ENCODE peak calls at places on chromosomes 12 and 14, in nine cellular contexts. L, Q, E, C, U, Y, G, D and V are unnamed samples.

GRCh38 chr12:29889737-29890136 is 106.0 kb upstream of the TMTC1 start:
- DNase-seq in D (peak; percentile 30), Y (peak; percentile 4), E (no peak), L (peak; percentile 33), U (peak; percentile 93), G (no peak), Q (no peak), C (peak; percentile 55), V (no peak)

GRCh38 chr14:72830786-72831583 is 62.9 kb downstream of the DPF3 start:
- DNase-seq in E (no peak), G (no peak), C (no peak), L (no peak), U (no peak), D (no peak), Y (no peak), Q (peak; percentile 75), V (no peak)

GRCh38 chr12:107277850-107278249 is 184.5 kb upstream of the CRY1 start:
- DNase-seq in C (no peak), E (no peak), Q (no peak), Y (no peak), D (no peak), U (no peak), G (no peak), L (no peak), V (no peak)

GRCh38 chr12:124623344-124623885 is 56.0 kb upstream of the NCOR2 start:
- DNase-seq in E (no peak), Y (no peak), L (no peak), G (no peak), Q (no peak), U (no peak), C (no peak), D (no peak), V (no peak)

GRCh38 chr14:90039253-90040010 is 22.4 kb upstream of the KCNK13 start:
- DNase-seq in Y (no peak), Q (no peak), L (no peak), U (no peak), D (no peak), C (no peak), G (no peak), E (no peak), V (no peak)

GRCh38 chr12:2294651-2295475 is 242.1 kb downstream of the CACNA1C start:
- DNase-seq in C (no peak), L (peak; percentile 44), Y (no peak), D (no peak), G (no peak), E (no peak), U (no peak), Q (no peak), V (no peak)

GRCh38 chr12:55931780-55932545 is 1.0 kb downstream of the DGKA start:
- DNase-seq in U (peak; percentile 73), Y (no peak), L (peak; percentile 36), D (peak; percentile 58), G (no peak), E (peak; percentile 44), C (peak; percentile 61), Q (peak; percentile 77), V (no peak)

GRCh38 chr12:116813271-116814041 is 67.8 kb downstream of the HRK start:
- DNase-seq in L (no peak), G (no peak), D (no peak), U (no peak), C (no peak), Q (no peak), E (no peak), Y (no peak), V (no peak)

GRCh38 chr12:92538970-92539749 is 163.6 kb upstream of the PLEKHG7 start:
- DNase-seq in Q (no peak), G (peak; percentile 93), L (no peak), D (peak; percentile 55), U (no peak), E (no peak), Y (no peak), C (no peak), V (no peak)

GRCh38 chr14:76724827-76725550 is 36.3 kb upstream of the VASH1 start:
- DNase-seq in D (no peak), E (no peak), U (no peak), G (no peak), L (no peak), Q (no peak), Y (no peak), C (no peak), V (no peak)

GRCh38 chr12:113504917-113505316 is 33.2 kb upstream of the LHX5 start:
- DNase-seq in U (no peak), Q (no peak), Y (no peak), E (no peak), D (no peak), C (no peak), L (no peak), G (no peak), V (no peak)

GRCh38 chr12:59185291-59185690 is 265.0 kb upstream of the LRIG3 start:
- DNase-seq in G (no peak), C (no peak), Y (no peak), Q (no peak), D (no peak), U (no peak), L (no peak), E (no peak), V (no peak)

GRCh38 chr12:121580959-121581680 is at the start of gene KDM2B:
- DNase-seq in Q (peak; percentile 42), G (no peak), D (peak; percentile 72), U (peak; percentile 59), L (no peak), Y (peak; percentile 63), C (peak; percentile 44), E (no peak), V (no peak)

GRCh38 chr14:59707778-59708635 is 131.4 kb upstream of the CCDC175 start:
- DNase-seq in G (no peak), Y (no peak), D (no peak), U (no peak), Q (no peak), E (no peak), C (no peak), L (no peak), V (no peak)
- TF ChIP-seq CTCF in G (no peak), Y (no peak), D (no peak), U (no peak), Q (no peak), E (no peak), C (no peak), L (no peak), V (no peak)

DNA sequence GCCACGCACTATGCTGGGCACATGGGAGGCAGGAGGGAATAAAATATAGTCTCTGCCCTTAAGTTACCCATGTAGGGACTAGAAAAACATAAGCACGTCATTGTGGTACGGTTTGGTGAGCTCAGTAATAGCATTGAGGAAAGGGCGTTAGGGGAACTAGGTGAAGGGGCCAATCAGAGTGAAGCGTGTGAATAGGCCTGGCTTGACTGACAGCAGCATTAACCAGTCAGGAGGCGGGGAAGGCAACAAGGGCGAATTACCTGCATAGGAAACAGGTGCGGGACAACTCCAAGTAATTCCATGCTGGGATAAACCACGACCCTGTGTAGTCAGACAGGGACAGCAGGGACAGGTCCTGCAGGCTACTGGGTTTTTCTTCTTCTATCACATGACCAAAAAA is 107.7 kb downstream of the UNC79 start:
- DNase-seq in E (no peak), Y (no peak), C (no peak), D (peak; percentile 20), U (peak; percentile 61), G (no peak), Q (no peak), L (no peak), V (no peak)
- TF ChIP-seq EP300 in E (no peak), Y (no peak), C (no peak), D (no peak), U (no peak), G (no peak), Q (no peak), L (no peak), V (no peak)

DNA sequence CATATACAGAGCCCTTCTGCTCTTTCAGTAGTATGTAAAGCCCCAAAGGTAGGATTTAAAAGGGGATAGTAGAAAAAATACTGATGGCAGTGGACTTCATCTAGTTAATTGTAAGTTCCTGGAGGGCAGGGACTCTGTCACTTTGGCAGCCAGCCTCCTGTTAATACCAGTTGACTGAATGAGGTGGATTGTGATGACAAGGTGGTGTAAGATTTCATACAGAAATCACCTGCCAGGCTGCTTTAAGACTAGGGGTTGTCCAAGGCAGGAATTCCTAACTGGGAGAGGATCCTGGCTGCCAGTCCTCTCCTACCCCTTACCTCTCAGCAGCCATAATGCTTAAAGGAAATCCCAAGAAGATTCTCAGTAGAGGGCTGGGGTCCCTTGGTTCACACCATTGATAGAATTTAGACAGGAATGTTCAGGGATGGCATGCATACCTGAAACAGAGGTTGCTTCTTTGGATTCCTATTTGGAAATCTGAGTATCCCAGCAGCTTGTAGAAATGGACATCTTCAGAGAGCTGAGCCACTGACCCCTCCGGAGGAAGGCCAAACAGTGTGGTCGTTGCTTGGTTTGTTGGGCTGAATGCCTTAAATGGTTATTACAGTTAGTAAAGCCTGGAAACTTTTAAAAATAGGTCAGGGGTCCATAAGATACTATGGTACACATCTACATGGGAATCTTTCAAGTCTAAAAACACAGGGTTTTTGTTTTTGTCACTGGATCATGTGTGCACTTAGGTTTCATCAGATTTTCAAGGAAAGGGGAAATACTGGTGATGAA is 7.5 kb downstream of the DYRK2 start:
- DNase-seq in Y (no peak), G (no peak), U (no peak), C (no peak), L (no peak), E (no peak), D (no peak), Q (no peak), V (no peak)
- H3K4me1 ChIP-seq in Y (peaks cover 9% of the 10 kb centered on the region), G (no peaks in the 10 kb centered on the region), U (peaks cover 3% of the 10 kb centered on the region), C (peaks cover 80% of the 10 kb centered on the region), L (peaks cover 16% of the 10 kb centered on the region), E (peaks cover 10% of the 10 kb centered on the region), D (no peaks in the 10 kb centered on the region), Q (peaks cover 17% of the 10 kb centered on the region), V (peaks cover 95% of the 10 kb centered on the region)

GRCh38 chr12:129190827-129191226 is 337.5 kb downstream of the GLT1D1 start:
- DNase-seq in Y (no peak), Q (no peak), D (no peak), C (no peak), E (no peak), G (no peak), L (no peak), U (peak; percentile 81), V (no peak)
- TF ChIP-seq CTCF in Y (peak; percentile 29), Q (no peak), D (no peak), C (no peak), E (no peak), G (no peak), L (no peak), U (peak; percentile 74), V (no peak)

GRCh38 chr12:46585854-46586621 is 213.5 kb upstream of the SLC38A2 start:
- DNase-seq in Y (peak; percentile 93), L (no peak), U (no peak), D (peak; percentile 81), E (no peak), G (no peak), C (peak; percentile 72), Q (no peak), V (no peak)
- TF ChIP-seq EP300 in Y (no peak), L (no peak), U (no peak), D (peak; percentile 55), E (no peak), G (no peak), C (no peak), Q (no peak), V (no peak)